ENCODE peak calls at places on chromosomes 13 and 19, in five cellular contexts. One of them, this sample, is unnamed.

GRCh38 chr13:43905435-43906031 is 25.8 kb downstream of the LACC1 start:
- DNase-seq in AG09319: no peak
- DNase-seq in keratinocyte: no peak
- DNase-seq in glutamatergic neuron: no peak
- DNase-seq in progenitor cell of endocrine pancreas: no peak
- DNase-seq in this sample: no peak

GRCh38 chr13:64985075-64985474 is 2245.1 kb downstream of the PCDH9 start:
- DNase-seq in AG09319: no peak
- DNase-seq in keratinocyte: no peak
- DNase-seq in glutamatergic neuron: no peak
- DNase-seq in progenitor cell of endocrine pancreas: no peak
- DNase-seq in this sample: no peak

GRCh38 chr13:93116809-93117208 is 109.8 kb upstream of the GPC6 start:
- DNase-seq in AG09319: no peak
- DNase-seq in keratinocyte: no peak
- DNase-seq in glutamatergic neuron: no peak
- DNase-seq in progenitor cell of endocrine pancreas: no peak
- DNase-seq in this sample: no peak

GRCh38 chr19:410243-410781 is 1.4 kb upstream of the C2CD4C start:
- DNase-seq in AG09319: no peak
- DNase-seq in keratinocyte: no peak
- DNase-seq in glutamatergic neuron: peak; percentile 41
- DNase-seq in progenitor cell of endocrine pancreas: no peak
- DNase-seq in this sample: no peak

GRCh38 chr19:54707932-54708331 is 16.3 kb upstream of the KIR3DL3 start:
- DNase-seq in AG09319: no peak
- DNase-seq in keratinocyte: no peak
- DNase-seq in glutamatergic neuron: no peak
- DNase-seq in progenitor cell of endocrine pancreas: no peak
- DNase-seq in this sample: peak; percentile 72

GRCh38 chr13:99660101-99660500 is 158.8 kb downstream of the TM9SF2 start:
- DNase-seq in AG09319: no peak
- DNase-seq in keratinocyte: no peak
- DNase-seq in glutamatergic neuron: no peak
- DNase-seq in progenitor cell of endocrine pancreas: no peak
- DNase-seq in this sample: no peak

GRCh38 chr13:44546164-44546563 is 30.0 kb downstream of the TSC22D1 start:
- DNase-seq in AG09319: no peak
- DNase-seq in keratinocyte: no peak
- DNase-seq in glutamatergic neuron: no peak
- DNase-seq in progenitor cell of endocrine pancreas: no peak
- DNase-seq in this sample: no peak

GRCh38 chr19:40466219-40467006 is at the start of gene SPTBN4:
- DNase-seq in AG09319: no peak
- DNase-seq in keratinocyte: no peak
- DNase-seq in glutamatergic neuron: no peak
- DNase-seq in progenitor cell of endocrine pancreas: no peak
- DNase-seq in this sample: no peak

GRCh38 chr13:73865027-73865426 is 269.2 kb downstream of the KLF12 start:
- DNase-seq in AG09319: no peak
- DNase-seq in keratinocyte: no peak
- DNase-seq in glutamatergic neuron: no peak
- DNase-seq in progenitor cell of endocrine pancreas: no peak
- DNase-seq in this sample: no peak

GRCh38 chr13:73576291-73576690 is 517.5 kb downstream of the KLF5 start:
- DNase-seq in AG09319: no peak
- DNase-seq in keratinocyte: no peak
- DNase-seq in glutamatergic neuron: no peak
- DNase-seq in progenitor cell of endocrine pancreas: no peak
- DNase-seq in this sample: no peak

GRCh38 chr19:12527034-12527836 is 24.0 kb downstream of the ZNF564 start:
- DNase-seq in AG09319: no peak
- DNase-seq in keratinocyte: no peak
- DNase-seq in glutamatergic neuron: no peak
- DNase-seq in progenitor cell of endocrine pancreas: no peak
- DNase-seq in this sample: no peak

GRCh38 chr19:45885556-45886426 is at the start of gene IRF2BP1:
- DNase-seq in AG09319: peak; percentile 72
- DNase-seq in keratinocyte: peak; percentile 40
- DNase-seq in glutamatergic neuron: peak; percentile 94
- DNase-seq in progenitor cell of endocrine pancreas: peak; percentile 80
- DNase-seq in this sample: peak; percentile 96
- TF ChIP-seq CTCF in AG09319: no peak
- TF ChIP-seq CTCF in keratinocyte: no peak
- TF ChIP-seq CTCF in glutamatergic neuron: no peak
- TF ChIP-seq CTCF in progenitor cell of endocrine pancreas: no peak
- TF ChIP-seq CTCF in this sample: no peak

GRCh38 chr13:113053376-113053775 is 52.2 kb upstream of the F7 start:
- DNase-seq in AG09319: no peak
- DNase-seq in keratinocyte: no peak
- DNase-seq in glutamatergic neuron: peak; percentile 5
- DNase-seq in progenitor cell of endocrine pancreas: no peak
- DNase-seq in this sample: no peak
- TF ChIP-seq CTCF in AG09319: no peak
- TF ChIP-seq CTCF in keratinocyte: no peak
- TF ChIP-seq CTCF in glutamatergic neuron: no peak
- TF ChIP-seq CTCF in progenitor cell of endocrine pancreas: no peak
- TF ChIP-seq CTCF in this sample: no peak

GRCh38 chr19:38045554-38046253 is 138.7 kb downstream of the SIPA1L3 start:
- DNase-seq in AG09319: no peak
- DNase-seq in keratinocyte: no peak
- DNase-seq in glutamatergic neuron: no peak
- DNase-seq in progenitor cell of endocrine pancreas: no peak
- DNase-seq in this sample: no peak

GRCh38 chr19:38042132-38042531 is 135.1 kb downstream of the SIPA1L3 start:
- DNase-seq in AG09319: no peak
- DNase-seq in keratinocyte: no peak
- DNase-seq in glutamatergic neuron: no peak
- DNase-seq in progenitor cell of endocrine pancreas: no peak
- DNase-seq in this sample: no peak

GRCh38 chr19:38043649-38044144 is 136.7 kb downstream of the SIPA1L3 start:
- DNase-seq in AG09319: no peak
- DNase-seq in keratinocyte: no peak
- DNase-seq in glutamatergic neuron: no peak
- DNase-seq in progenitor cell of endocrine pancreas: no peak
- DNase-seq in this sample: no peak

GRCh38 chr19:38046254-38047047 is 139.4 kb downstream of the SIPA1L3 start:
- DNase-seq in AG09319: no peak
- DNase-seq in keratinocyte: no peak
- DNase-seq in glutamatergic neuron: no peak
- DNase-seq in progenitor cell of endocrine pancreas: no peak
- DNase-seq in this sample: no peak

GRCh38 chr19:38044267-38045111 is 137.5 kb downstream of the SIPA1L3 start:
- DNase-seq in AG09319: no peak
- DNase-seq in keratinocyte: no peak
- DNase-seq in glutamatergic neuron: no peak
- DNase-seq in progenitor cell of endocrine pancreas: no peak
- DNase-seq in this sample: no peak
- TF ChIP-seq CTCF in AG09319: no peak
- TF ChIP-seq CTCF in keratinocyte: peak; percentile 38
- TF ChIP-seq CTCF in glutamatergic neuron: no peak
- TF ChIP-seq CTCF in progenitor cell of endocrine pancreas: no peak
- TF ChIP-seq CTCF in this sample: no peak

GRCh38 chr13:94595006-94595942 is 678 bp downstream of the TGDS start:
- DNase-seq in AG09319: no peak
- DNase-seq in keratinocyte: no peak
- DNase-seq in glutamatergic neuron: no peak
- DNase-seq in progenitor cell of endocrine pancreas: no peak
- DNase-seq in this sample: no peak

GRCh38 chr13:94599877-94600276 is 1.8 kb upstream of the GPR180 start:
- DNase-seq in AG09319: no peak
- DNase-seq in keratinocyte: no peak
- DNase-seq in glutamatergic neuron: no peak
- DNase-seq in progenitor cell of endocrine pancreas: no peak
- DNase-seq in this sample: no peak

GRCh38 chr13:94598281-94598680 is 2.3 kb upstream of the TGDS start:
- DNase-seq in AG09319: no peak
- DNase-seq in keratinocyte: no peak
- DNase-seq in glutamatergic neuron: no peak
- DNase-seq in progenitor cell of endocrine pancreas: no peak
- DNase-seq in this sample: no peak

GRCh38 chr13:94596575-94596971 is 621 bp upstream of the TGDS start:
- DNase-seq in AG09319: no peak
- DNase-seq in keratinocyte: no peak
- DNase-seq in glutamatergic neuron: no peak
- DNase-seq in progenitor cell of endocrine pancreas: no peak
- DNase-seq in this sample: no peak

DNA sequence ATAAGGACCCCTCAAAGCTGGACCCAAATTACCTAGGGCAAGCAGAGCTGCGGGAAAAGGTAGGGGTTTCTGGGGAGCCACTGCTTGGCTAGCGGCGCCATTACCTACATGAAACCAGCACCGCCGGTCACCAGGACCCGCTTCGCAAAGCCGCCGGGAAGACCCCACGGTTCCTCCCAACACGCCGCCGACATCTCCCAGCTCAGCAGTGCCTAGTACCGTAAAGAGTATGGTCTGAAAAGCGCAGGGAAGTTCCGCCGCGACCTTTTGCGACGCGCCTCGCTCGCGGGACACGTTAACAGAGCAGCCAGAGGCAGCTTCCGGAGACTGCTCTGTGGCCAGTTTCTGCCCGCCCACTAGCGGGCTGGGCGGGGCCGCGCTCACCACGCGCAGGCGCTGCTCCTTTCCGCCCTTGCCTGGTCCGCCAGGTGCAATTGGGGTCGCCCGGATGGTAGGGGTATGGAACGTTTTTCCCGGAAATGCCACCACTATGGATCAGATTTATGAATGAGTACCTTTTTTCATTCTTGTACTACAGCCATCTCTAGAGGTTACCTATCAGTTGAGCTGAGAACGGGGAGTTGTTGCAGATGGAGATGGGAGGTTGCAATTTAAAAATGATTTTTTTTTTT is at the start of gene TGDS:
- DNase-seq in AG09319: peak; percentile 77
- DNase-seq in keratinocyte: peak; percentile 76
- DNase-seq in glutamatergic neuron: peak; percentile 89
- DNase-seq in progenitor cell of endocrine pancreas: peak; percentile 81
- DNase-seq in this sample: peak; percentile 94
- TF ChIP-seq CTCF in AG09319: no peak
- TF ChIP-seq CTCF in keratinocyte: no peak
- TF ChIP-seq CTCF in glutamatergic neuron: no peak
- TF ChIP-seq CTCF in progenitor cell of endocrine pancreas: no peak
- TF ChIP-seq CTCF in this sample: peak; percentile 28

GRCh38 chr13:30255696-30256095 is 51.7 kb downstream of the KATNAL1 start:
- DNase-seq in AG09319: no peak
- DNase-seq in keratinocyte: no peak
- DNase-seq in glutamatergic neuron: no peak
- DNase-seq in progenitor cell of endocrine pancreas: no peak
- DNase-seq in this sample: no peak
- TF ChIP-seq CTCF in AG09319: peak; percentile 1
- TF ChIP-seq CTCF in keratinocyte: no peak
- TF ChIP-seq CTCF in glutamatergic neuron: no peak
- TF ChIP-seq CTCF in progenitor cell of endocrine pancreas: no peak
- TF ChIP-seq CTCF in this sample: no peak

DNA sequence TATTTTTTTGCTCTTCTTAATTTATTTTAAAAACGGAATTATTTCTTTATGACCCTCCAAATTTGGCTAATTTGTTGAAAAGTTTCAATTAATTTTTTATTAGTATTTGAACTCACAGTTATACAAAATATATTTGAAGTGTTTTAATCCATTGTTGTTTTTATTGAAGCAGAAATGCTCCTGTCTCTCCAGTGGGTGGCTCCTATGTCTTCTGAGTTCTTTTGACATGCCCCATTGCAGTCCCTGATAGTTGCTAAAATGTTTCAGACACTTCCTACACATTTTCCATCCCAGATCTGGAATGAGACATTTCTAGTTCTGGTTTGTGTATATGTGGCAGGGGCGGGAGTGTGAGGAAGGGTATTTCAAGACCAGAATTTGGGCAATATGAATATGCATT is 579.4 kb upstream of the PRR20A start:
- DNase-seq in AG09319: no peak
- DNase-seq in keratinocyte: no peak
- DNase-seq in glutamatergic neuron: no peak
- DNase-seq in progenitor cell of endocrine pancreas: no peak
- DNase-seq in this sample: no peak
- TF ChIP-seq CTCF in AG09319: no peak
- TF ChIP-seq CTCF in keratinocyte: no peak
- TF ChIP-seq CTCF in glutamatergic neuron: peak; percentile 26
- TF ChIP-seq CTCF in progenitor cell of endocrine pancreas: peak; percentile 43
- TF ChIP-seq CTCF in this sample: no peak

GRCh38 chr19:39212377-39212742 is 8.3 kb upstream of the SYCN start:
- DNase-seq in AG09319: no peak
- DNase-seq in keratinocyte: no peak
- DNase-seq in glutamatergic neuron: peak; percentile 45
- DNase-seq in progenitor cell of endocrine pancreas: no peak
- DNase-seq in this sample: no peak
- TF ChIP-seq CTCF in AG09319: peak; percentile 20
- TF ChIP-seq CTCF in keratinocyte: peak; percentile 61
- TF ChIP-seq CTCF in glutamatergic neuron: no peak
- TF ChIP-seq CTCF in progenitor cell of endocrine pancreas: peak; percentile 21
- TF ChIP-seq CTCF in this sample: peak; percentile 36

This sample was measured in osteocyte.